ENCODE peak calls at places on chromosomes 16 and 17, in four cellular contexts. L is HCT116, K is GM12892, X is nephron progenitor cell. A is an unnamed sample.

GRCh38 chr16:72677662-72678447 is 370.1 kb downstream of the ZFHX3 start:
- DNase-seq in X (no peak), K (no peak), L (no peak), A (no peak)

GRCh38 chr17:47279062-47279801 is 25.6 kb downstream of the ITGB3 start:
- DNase-seq in K (peak; percentile 58), X (no peak), L (no peak), A (no peak)

GRCh38 chr17:48294989-48295892 is 134.8 kb downstream of the SKAP1 start:
- DNase-seq in L (no peak), X (no peak), K (no peak), A (no peak)

GRCh38 chr16:81779540-81780320 is 639 bp downstream of the PLCG2 start:
- DNase-seq in K (no peak), X (peak; percentile 55), L (no peak), A (no peak)

GRCh38 chr17:62792122-62792800 is 15.9 kb downstream of the MARCHF10 start:
- DNase-seq in K (no peak), X (no peak), L (peak; percentile 61), A (no peak)

GRCh38 chr17:75241143-75241430 is 20.3 kb downstream of the GGA3 start:
- DNase-seq in K (no peak), L (no peak), X (no peak), A (no peak)

GRCh38 chr16:71628810-71629209 is 2.8 kb downstream of the MARVELD3 start:
- DNase-seq in K (no peak), X (no peak), L (no peak), A (no peak)

GRCh38 chr16:6643083-6643686 is 689.5 kb upstream of the RBFOX1 start:
- DNase-seq in K (no peak), X (peak; percentile 71), L (no peak), A (no peak)

GRCh38 chr17:19022128-19022527 is 17.6 kb upstream of the FAM83G start:
- DNase-seq in L (no peak), X (no peak), K (no peak), A (no peak)

GRCh38 chr17:67999291-67999911 is 3.1 kb upstream of the C17orf58 start:
- DNase-seq in X (no peak), K (no peak), L (no peak), A (no peak)

GRCh38 chr17:36495076-36495578 is 8.6 kb downstream of the ZNHIT3 start:
- DNase-seq in K (no peak), L (no peak), X (no peak), A (no peak)

GRCh38 chr17:42365136-42365535 is 23.1 kb downstream of the STAT3 start:
- DNase-seq in L (no peak), K (no peak), X (no peak), A (no peak)

GRCh38 chr16:11349599-11350276 is 4.5 kb downstream of the RMI2 start:
- DNase-seq in K (no peak), X (no peak), L (no peak), A (no peak)

GRCh38 chr16:19588661-19589060 is 33.2 kb downstream of the VPS35L start:
- DNase-seq in X (no peak), L (no peak), K (no peak), A (no peak)

GRCh38 chr16:87407511-87408112 is 15.5 kb downstream of the MAP1LC3B start:
- DNase-seq in L (peak; percentile 100), K (no peak), X (no peak), A (no peak)

GRCh38 chr17:15930426-15930825 is 14.5 kb upstream of the ADORA2B start:
- DNase-seq in L (no peak), K (no peak), X (no peak), A (no peak)